ENCODE peak calls at places on chromosomes 12 and 14, in seven cellular contexts. One of them, this sample, is unnamed.

GRCh38 chr12:111428081-111428727 is 22.5 kb downstream of the SH2B3 start:
- DNase-seq in AG10803: no peak
- DNase-seq in ovary: no peak
- DNase-seq in activated effector memory CD4-positive, alpha-beta T cell treated with anti-CD3 and anti-CD28 coated beads, Interleukin-2, amount 50 U/mL, for 16 hours: no peak
- DNase-seq in GM10248: no peak
- DNase-seq in coronary artery: no peak
- DNase-seq in HT1080: no peak
- DNase-seq in this sample: no peak

GRCh38 chr12:65171073-65171472 is 1.7 kb downstream of the LEMD3 start:
- DNase-seq in AG10803: no peak
- DNase-seq in ovary: no peak
- DNase-seq in activated effector memory CD4-positive, alpha-beta T cell treated with anti-CD3 and anti-CD28 coated beads, Interleukin-2, amount 50 U/mL, for 16 hours: no peak
- DNase-seq in GM10248: no peak
- DNase-seq in coronary artery: no peak
- DNase-seq in HT1080: no peak
- DNase-seq in this sample: no peak

GRCh38 chr14:77738559-77739250 is 22.3 kb downstream of the SNW1 start:
- DNase-seq in AG10803: peak
- DNase-seq in ovary: no peak
- DNase-seq in activated effector memory CD4-positive, alpha-beta T cell treated with anti-CD3 and anti-CD28 coated beads, Interleukin-2, amount 50 U/mL, for 16 hours: peak
- DNase-seq in GM10248: peak
- DNase-seq in coronary artery: no peak
- DNase-seq in HT1080: peak
- DNase-seq in this sample: no peak

GRCh38 chr12:123696209-123696608 is 15.9 kb upstream of the ATP6V0A2 start:
- DNase-seq in AG10803: no peak
- DNase-seq in ovary: no peak
- DNase-seq in activated effector memory CD4-positive, alpha-beta T cell treated with anti-CD3 and anti-CD28 coated beads, Interleukin-2, amount 50 U/mL, for 16 hours: no peak
- DNase-seq in GM10248: no peak
- DNase-seq in coronary artery: no peak
- DNase-seq in HT1080: no peak
- DNase-seq in this sample: no peak

GRCh38 chr12:75943730-75944096 is 87.9 kb downstream of the PHLDA1 start:
- DNase-seq in AG10803: no peak
- DNase-seq in ovary: no peak
- DNase-seq in activated effector memory CD4-positive, alpha-beta T cell treated with anti-CD3 and anti-CD28 coated beads, Interleukin-2, amount 50 U/mL, for 16 hours: no peak
- DNase-seq in GM10248: no peak
- DNase-seq in coronary artery: no peak
- DNase-seq in HT1080: no peak
- DNase-seq in this sample: no peak

GRCh38 chr12:31832740-31833540 is 104.1 kb upstream of the AMN1 start:
- DNase-seq in AG10803: no peak
- DNase-seq in ovary: no peak
- DNase-seq in activated effector memory CD4-positive, alpha-beta T cell treated with anti-CD3 and anti-CD28 coated beads, Interleukin-2, amount 50 U/mL, for 16 hours: peak
- DNase-seq in GM10248: peak
- DNase-seq in coronary artery: no peak
- DNase-seq in HT1080: no peak
- DNase-seq in this sample: no peak

GRCh38 chr14:56814468-56815074 is 4.3 kb upstream of the OTX2 start:
- DNase-seq in AG10803: no peak
- DNase-seq in ovary: no peak
- DNase-seq in activated effector memory CD4-positive, alpha-beta T cell treated with anti-CD3 and anti-CD28 coated beads, Interleukin-2, amount 50 U/mL, for 16 hours: no peak
- DNase-seq in GM10248: no peak
- DNase-seq in coronary artery: no peak
- DNase-seq in HT1080: no peak
- DNase-seq in this sample: no peak

GRCh38 chr12:52655720-52656124 is 3.7 kb upstream of the KRT2 start:
- DNase-seq in AG10803: no peak
- DNase-seq in ovary: no peak
- DNase-seq in activated effector memory CD4-positive, alpha-beta T cell treated with anti-CD3 and anti-CD28 coated beads, Interleukin-2, amount 50 U/mL, for 16 hours: no peak
- DNase-seq in GM10248: no peak
- DNase-seq in coronary artery: peak
- DNase-seq in HT1080: no peak
- DNase-seq in this sample: peak

GRCh38 chr12:124545508-124546418 is 21.6 kb downstream of the NCOR2 start:
- DNase-seq in AG10803: peak
- DNase-seq in ovary: no peak
- DNase-seq in activated effector memory CD4-positive, alpha-beta T cell treated with anti-CD3 and anti-CD28 coated beads, Interleukin-2, amount 50 U/mL, for 16 hours: peak
- DNase-seq in GM10248: peak
- DNase-seq in coronary artery: no peak
- DNase-seq in HT1080: peak
- DNase-seq in this sample: no peak

GRCh38 chr12:49070971-49071370 is 1.2 kb upstream of the RHEBL1 start:
- DNase-seq in AG10803: no peak
- DNase-seq in ovary: no peak
- DNase-seq in activated effector memory CD4-positive, alpha-beta T cell treated with anti-CD3 and anti-CD28 coated beads, Interleukin-2, amount 50 U/mL, for 16 hours: no peak
- DNase-seq in GM10248: no peak
- DNase-seq in coronary artery: no peak
- DNase-seq in HT1080: no peak
- DNase-seq in this sample: no peak

This sample was measured in foreskin keratinocyte.